ENCODE peak calls at places on chromosomes 12 and 14, in five cellular contexts. Y is Peyer's patch, S is A549, M is colonic mucosa, V is pancreas. K is an unnamed sample. For H3K4me1, the result is how much of the 10 kb centered on the place peaks cover.

GRCh38 chr14:76993743-76994142 is 34.8 kb downstream of the IRF2BPL start:
- DNase-seq in Y (no peak), S (no peak), M (no peak), V (no peak), K (no peak)

GRCh38 chr12:32437095-32437515 is 37.7 kb downstream of the FGD4 start:
- DNase-seq in Y (no peak), S (peak), M (no peak), V (no peak), K (no peak)

GRCh38 chr12:91732086-91732485 is 413.6 kb downstream of the BTG1 start:
- DNase-seq in Y (no peak), S (no peak), M (no peak), V (no peak), K (no peak)

GRCh38 chr12:47903151-47903611 is 1.6 kb downstream of the VDR start:
- DNase-seq in Y (peak), S (no peak), M (peak), V (no peak), K (peak)

GRCh38 chr12:64255249-64255648 is 33.2 kb upstream of the KICS2 start:
- DNase-seq in Y (no peak), S (no peak), M (no peak), V (no peak), K (no peak)

GRCh38 chr14:60925286-60925685 is 55.6 kb downstream of the TRMT5 start:
- DNase-seq in Y (no peak), S (no peak), M (no peak), V (no peak), K (no peak)

GRCh38 chr12:42673535-42673934 is 84.0 kb upstream of the PRICKLE1 start:
- DNase-seq in Y (no peak), S (no peak), M (no peak), V (no peak), K (no peak)

GRCh38 chr12:130965668-130966067 is 12.0 kb downstream of the ADGRD1 start:
- DNase-seq in Y (no peak), S (no peak), M (no peak), V (no peak), K (no peak)

GRCh38 chr14:94375552-94376107 is 12.8 kb downstream of the SERPINA1 start:
- DNase-seq in Y (no peak), S (no peak), M (no peak), V (no peak), K (no peak)

GRCh38 chr12:91482231-91482630 is 299.6 kb upstream of the DCN start:
- DNase-seq in Y (no peak), S (no peak), M (no peak), V (no peak), K (no peak)

GRCh38 chr14:90454041-90455000 is 57.5 kb downstream of the CALM1 start:
- DNase-seq in Y (peak), S (peak), M (peak), V (peak), K (peak)

GRCh38 chr14:67733609-67734008 is 31.9 kb downstream of the RDH12 start:
- DNase-seq in Y (no peak), S (no peak), M (no peak), V (no peak), K (no peak)

GRCh38 chr14:92984082-92984788 is 61.3 kb downstream of the CHGA start:
- DNase-seq in Y (no peak), S (no peak), M (no peak), V (no peak), K (no peak)

GRCh38 chr12:45575417-45575816 is 154.1 kb upstream of the ARID2 start:
- DNase-seq in Y (no peak), S (no peak), M (no peak), V (no peak), K (no peak)

GRCh38 chr14:50303744-50304471 is 8.1 kb downstream of the L2HGDH start:
- DNase-seq in Y (no peak), S (no peak), M (no peak), V (no peak), K (no peak)

GRCh38 chr12:82412246-82412645 is 53.9 kb downstream of the METTL25 start:
- DNase-seq in Y (no peak), S (no peak), M (no peak), V (no peak), K (no peak)

GRCh38 chr14:90383731-90384542 is 12.9 kb upstream of the CALM1 start:
- DNase-seq in Y (peak), S (no peak), M (peak), V (peak), K (peak)

GRCh38 chr14:32809255-32809654 is 129.4 kb upstream of the NPAS3 start:
- DNase-seq in Y (no peak), S (no peak), M (no peak), V (no peak), K (no peak)

GRCh38 chr14:34160619-34161018 is 209.7 kb upstream of the EGLN3 start:
- DNase-seq in Y (no peak), S (no peak), M (no peak), V (no peak), K (no peak)

DNA sequence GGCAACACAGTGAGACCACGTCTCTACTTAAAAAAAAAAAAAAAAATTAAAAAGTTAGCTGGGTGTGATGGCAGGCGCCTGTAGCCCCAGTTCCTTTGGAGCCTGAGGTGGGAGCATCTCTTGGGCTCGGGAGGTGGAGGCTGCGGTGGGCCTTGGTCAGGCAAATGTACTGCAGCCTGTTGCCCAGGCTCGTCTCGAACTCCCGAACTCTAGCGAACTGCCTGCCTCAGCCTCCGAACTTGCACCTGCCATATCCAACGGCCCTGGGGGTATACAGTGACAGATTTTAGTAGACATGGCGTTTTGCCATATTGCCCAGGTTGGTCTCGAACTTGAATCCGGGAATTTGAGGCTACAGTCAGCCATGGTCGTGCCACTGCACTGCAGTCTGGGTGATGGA is 195.4 kb downstream of the ALG10 start:
- DNase-seq in Y (no peak), S (no peak), M (no peak), V (no peak), K (no peak)
- H3K4me1 ChIP-seq in Y (under half), S (under half), M (under half), V (under half), K (under half)

GRCh38 chr12:124609041-124609984 is 41.9 kb upstream of the NCOR2 start:
- DNase-seq in Y (peak), S (peak), M (peak), V (peak), K (peak)

GRCh38 chr12:124610629-124611558 is 43.5 kb upstream of the NCOR2 start:
- DNase-seq in Y (no peak), S (no peak), M (no peak), V (no peak), K (peak)

GRCh38 chr12:124611559-124612391 is 44.4 kb upstream of the NCOR2 start:
- DNase-seq in Y (no peak), S (no peak), M (no peak), V (no peak), K (no peak)

GRCh38 chr12:124608451-124608870 is 41.0 kb upstream of the NCOR2 start:
- DNase-seq in Y (no peak), S (no peak), M (no peak), V (no peak), K (no peak)

DNA sequence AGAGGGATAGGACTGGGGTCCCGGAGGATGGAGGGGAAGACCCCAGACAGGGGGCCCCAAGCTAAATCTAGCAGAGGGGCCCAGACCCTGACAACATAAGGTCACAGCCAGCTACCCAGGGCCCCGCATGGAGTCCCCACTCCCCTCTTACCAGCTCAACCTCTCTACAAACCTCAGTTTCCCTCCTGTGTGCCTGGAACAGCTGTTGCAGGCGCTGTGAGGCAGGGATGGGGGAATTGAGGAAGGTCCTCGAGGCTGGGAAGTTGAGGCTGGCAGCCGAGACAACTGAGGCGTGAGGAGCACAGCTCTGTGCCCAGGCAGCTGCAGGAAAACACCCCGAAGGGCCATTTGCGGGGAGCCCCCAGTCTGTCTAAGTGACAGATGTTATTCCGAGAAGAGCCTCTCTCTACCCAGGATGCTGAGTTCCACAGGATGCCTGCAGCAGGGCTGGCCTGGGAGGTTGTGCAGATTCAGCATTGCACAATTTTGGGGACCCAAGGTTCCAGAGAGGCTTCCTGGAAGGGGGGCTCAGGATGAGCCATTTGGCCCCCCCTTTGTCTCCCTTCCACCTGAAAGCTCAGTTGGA is 42.7 kb upstream of the NCOR2 start:
- DNase-seq in Y (no peak), S (no peak), M (no peak), V (no peak), K (no peak)
- H3K27ac ChIP-seq in Y (no peak), S (peak), M (no peak), V (no peak), K (no peak)

GRCh38 chr14:58813745-58814144 is 176.0 kb downstream of the DACT1 start:
- DNase-seq in Y (no peak), S (no peak), M (no peak), V (no peak), K (no peak)
- TF ChIP-seq CTCF in Y (no peak), S (no peak), M (no peak), V (no peak), K (no peak)

DNA sequence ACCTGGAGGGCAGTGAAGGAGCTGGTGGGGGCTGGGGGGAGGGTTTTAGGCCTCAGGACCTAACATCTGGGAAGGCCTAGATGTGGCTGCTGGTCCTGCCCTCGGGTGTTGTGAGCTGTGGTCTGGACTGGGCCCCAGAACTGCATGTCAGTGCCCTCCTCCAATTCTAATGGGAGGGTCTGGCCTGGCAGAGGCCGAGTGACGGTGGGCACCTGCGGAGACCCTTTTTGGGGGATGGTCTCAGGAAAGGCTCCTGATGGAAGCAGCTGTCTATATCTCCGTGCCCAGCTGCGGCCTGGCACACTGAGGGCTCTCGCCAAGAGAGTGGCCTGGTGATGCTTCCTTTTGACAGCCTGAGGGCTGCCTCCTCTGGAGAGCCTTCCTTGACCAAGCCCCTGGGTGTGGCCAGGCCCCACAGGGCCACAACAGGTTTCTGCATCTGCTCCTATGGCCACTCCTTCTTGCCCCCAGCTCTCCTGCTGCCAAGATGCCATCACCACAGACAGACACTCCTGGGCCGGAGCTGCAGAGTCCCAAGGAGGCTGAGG is 5.3 kb downstream of the EXOC3L4 start:
- DNase-seq in Y (no peak), S (no peak), M (no peak), V (peak), K (no peak)
- H3K4me1 ChIP-seq in Y (under half), S (half or more), M (under half), V (under half), K (under half)

GRCh38 chr12:13455765-13456164 is 259.2 kb downstream of the EMP1 start:
- DNase-seq in Y (no peak), S (no peak), M (no peak), V (no peak), K (no peak)

GRCh38 chr12:13452955-13453570 is 256.5 kb downstream of the EMP1 start:
- DNase-seq in Y (no peak), S (no peak), M (no peak), V (no peak), K (no peak)

GRCh38 chr12:13454991-13455696 is 258.6 kb downstream of the EMP1 start:
- DNase-seq in Y (no peak), S (no peak), M (no peak), V (no peak), K (no peak)

DNA sequence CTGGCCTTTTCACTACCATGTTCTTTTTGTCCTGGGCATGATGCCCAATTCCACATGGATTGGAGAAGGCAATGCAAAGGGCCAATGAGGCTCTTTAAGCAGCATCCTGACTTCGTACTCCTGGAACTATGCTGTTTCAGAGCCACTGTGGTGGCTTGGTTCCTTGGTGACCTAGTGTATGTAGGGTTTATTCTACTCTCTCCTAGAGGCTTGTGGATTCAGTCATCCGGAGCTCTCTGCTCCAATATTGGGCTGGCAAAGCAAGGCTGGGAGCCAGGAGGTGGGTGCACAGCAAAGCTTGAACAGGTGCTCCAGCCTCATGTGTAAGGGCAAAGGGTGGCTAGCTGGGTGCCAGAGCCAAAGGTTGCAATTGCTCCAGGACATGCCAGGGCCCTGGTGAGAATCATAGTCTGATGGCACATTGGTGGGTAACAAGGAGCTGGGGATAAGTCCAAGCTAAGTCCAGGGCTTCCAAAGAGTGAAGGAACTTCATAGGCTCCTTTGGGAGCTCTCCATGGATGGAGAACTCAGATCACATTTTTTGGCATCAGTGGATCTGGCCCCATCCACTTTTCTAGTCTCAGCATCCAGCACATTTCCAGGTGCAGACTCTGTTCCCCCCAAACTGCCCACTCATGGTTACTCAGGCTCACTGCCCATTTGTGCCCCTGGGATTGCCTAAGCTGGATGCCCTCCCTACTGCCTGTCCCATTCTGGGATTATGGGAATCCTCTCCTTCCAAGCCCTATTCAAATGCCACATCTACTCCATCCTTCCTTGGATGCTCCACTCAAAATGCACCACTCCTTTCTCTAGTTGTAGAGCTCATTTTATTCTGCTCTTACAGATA is 253.9 kb downstream of the EMP1 start:
- DNase-seq in Y (no peak), S (no peak), M (no peak), V (no peak), K (no peak)
- H3K27ac ChIP-seq in Y (no peak), S (no peak), M (no peak), V (no peak), K (no peak)

GRCh38 chr12:93380480-93381121 is 2.9 kb downstream of the NUDT4 start:
- DNase-seq in Y (no peak), S (no peak), M (no peak), V (no peak), K (no peak)
- TF ChIP-seq CTCF in Y (peak), S (peak), M (no peak), V (no peak), K (peak)

GRCh38 chr14:69701857-69702256 is 65.1 kb upstream of the SRSF5 start:
- DNase-seq in Y (no peak), S (no peak), M (no peak), V (no peak), K (no peak)

GRCh38 chr14:69701269-69701668 is 65.7 kb upstream of the SRSF5 start:
- DNase-seq in Y (no peak), S (no peak), M (no peak), V (no peak), K (no peak)

GRCh38 chr14:69700609-69701008 is 66.3 kb upstream of the SRSF5 start:
- DNase-seq in Y (no peak), S (no peak), M (no peak), V (no peak), K (no peak)

GRCh38 chr14:69704319-69704718 is 62.6 kb upstream of the SRSF5 start:
- DNase-seq in Y (no peak), S (no peak), M (no peak), V (no peak), K (no peak)

DNA sequence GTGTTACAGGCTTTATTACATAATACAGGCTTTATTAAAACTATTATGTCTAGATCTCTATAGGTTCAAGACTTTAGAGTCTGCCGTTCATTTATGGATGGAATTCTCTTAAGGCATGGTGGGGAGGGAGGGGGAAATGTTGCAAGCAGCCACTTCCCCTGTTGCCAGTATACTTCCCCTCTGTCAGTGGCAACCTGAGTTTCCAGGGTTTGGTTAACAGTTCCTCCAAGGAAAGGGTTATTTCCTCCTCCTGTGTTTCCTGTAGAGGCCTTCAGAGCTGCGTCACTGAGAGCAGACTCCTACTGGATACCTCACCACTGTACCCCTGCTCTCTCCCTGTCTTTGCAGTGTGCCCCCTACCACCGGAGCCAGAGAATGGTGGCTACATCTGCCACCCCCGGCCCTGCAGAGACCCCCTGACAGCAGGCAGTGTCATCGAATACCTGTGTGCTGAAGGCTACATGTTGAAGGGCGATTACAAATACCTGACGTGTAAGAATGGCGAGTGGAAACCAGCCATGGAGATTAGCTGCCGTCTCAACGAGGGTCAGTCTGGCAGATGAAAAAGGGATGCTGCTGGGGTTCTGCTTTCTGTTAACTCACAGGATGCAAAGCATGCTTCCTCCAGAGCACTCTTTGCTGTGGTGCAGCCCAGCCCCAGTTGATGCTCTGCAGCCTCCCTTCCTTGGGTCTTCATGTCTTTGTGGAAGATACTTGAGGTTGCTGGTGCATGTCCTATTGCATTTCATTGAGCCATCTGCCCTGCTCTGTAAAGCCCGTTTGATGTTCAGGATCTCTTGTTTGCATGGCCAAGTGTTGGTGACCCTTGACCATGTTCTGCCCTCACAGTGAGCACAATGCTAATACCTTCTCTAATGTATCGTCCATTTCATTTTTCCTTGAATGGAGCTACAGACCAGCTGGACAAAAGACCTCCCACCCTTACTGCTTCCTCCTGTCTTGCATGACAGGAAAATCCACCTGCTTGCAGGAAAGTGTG is 63.6 kb upstream of the SRSF5 start:
- DNase-seq in Y (no peak), S (no peak), M (no peak), V (no peak), K (no peak)
- H3K4me1 ChIP-seq in Y (under half), S (under half), M (under half), V (under half), K (under half)